ENCODE peak calls at places on chromosomes 12 and 14, in seven cellular contexts. B, Y, I, F, T, U and G are unnamed samples.

GRCh38 chr12:6691473-6691872 is 2.3 kb upstream of the ZNF384 start:
- DNase-seq in I (no peak), U (no peak), B (peak; percentile 57), T (no peak), Y (peak; percentile 30), F (no peak), G (no peak)

GRCh38 chr12:130076752-130077151 is 85.5 kb upstream of the FZD10 start:
- DNase-seq in I (no peak), T (no peak), B (no peak), U (no peak), Y (no peak), F (no peak), G (no peak)

GRCh38 chr12:123938679-123939480 is 33.8 kb downstream of the CCDC92 start:
- DNase-seq in T (no peak), I (no peak), B (no peak), U (no peak), Y (no peak), F (no peak), G (no peak)

GRCh38 chr14:63713058-63713457 is 14.8 kb downstream of the SGPP1 start:
- DNase-seq in U (no peak), B (no peak), T (no peak), F (no peak), Y (no peak), I (no peak), G (no peak)

GRCh38 chr14:65926935-65927700 is 514.6 kb downstream of the FUT8 start:
- DNase-seq in U (no peak), F (no peak), Y (peak; percentile 7), B (no peak), T (no peak), I (no peak), G (no peak)

GRCh38 chr14:87133073-87133815 is 859.7 kb downstream of the GALC start:
- DNase-seq in T (no peak), Y (no peak), B (peak; percentile 69), I (no peak), F (peak; percentile 61), U (no peak), G (no peak)

GRCh38 chr12:128702344-128702743 is 121.4 kb downstream of the SLC15A4 start:
- DNase-seq in B (no peak), T (no peak), I (no peak), F (no peak), U (no peak), Y (no peak), G (no peak)

GRCh38 chr12:123967121-123967586 is 5.5 kb downstream of the CCDC92 start:
- DNase-seq in Y (no peak), B (no peak), F (no peak), I (no peak), U (no peak), T (no peak), G (no peak)

GRCh38 chr12:15669256-15669948 is 119.8 kb downstream of the EPS8 start:
- DNase-seq in B (no peak), Y (no peak), F (peak; percentile 14), I (no peak), U (no peak), T (no peak), G (no peak)

GRCh38 chr14:29354446-29354845 is 573.2 kb downstream of the PRKD1 start:
- DNase-seq in Y (no peak), F (no peak), U (no peak), I (no peak), B (no peak), T (no peak), G (no peak)

GRCh38 chr12:104886418-104887401 is 71.4 kb downstream of the SLC41A2 start:
- DNase-seq in B (peak; percentile 4), I (no peak), Y (no peak), U (no peak), F (no peak), T (no peak), G (no peak)